ENCODE peak calls at places on chromosomes 5 and 9, in ten cellular contexts. U is left ventricle myocardium inferior, T is Peyer's patch, Z is mesendoderm, M is Karpas-422, C is iPS DF 6.9, B is left lung, E is substantia nigra, Y is lower lobe of right lung, A is aorta. G is an unnamed sample.

GRCh38 chr5:32780508-32780919 is 69.4 kb downstream of the NPR3 start:
- DNase-seq in M (no peak), E (no peak), Y (no peak), T (no peak), C (no peak), Z (no peak), A (no peak), U (no peak), B (no peak), G (no peak)

GRCh38 chr9:133779516-133780403 is 41.6 kb upstream of the SARDH start:
- DNase-seq in T (no peak), E (no peak), Z (no peak), B (peak; percentile 25), Y (no peak), A (peak; percentile 32), M (no peak), C (no peak), U (no peak), G (no peak)

GRCh38 chr5:97142521-97143254 is at the start of gene LIX1:
- DNase-seq in A (no peak), E (peak; percentile 36), Y (no peak), C (no peak), B (no peak), U (no peak), M (peak; percentile 79), Z (peak; percentile 95), T (peak; percentile 50), G (peak; percentile 55)

GRCh38 chr9:133356391-133357091 is at the start of the genes SURF1 and SURF2:
- DNase-seq in C (no peak), B (peak; percentile 89), Z (peak; percentile 88), E (peak; percentile 78), U (peak; percentile 91), T (peak; percentile 96), M (peak; percentile 96), Y (peak; percentile 95), A (peak; percentile 93), G (peak; percentile 87)

GRCh38 chr5:97297063-97297715 is 114.1 kb upstream of the RIOK2 start:
- DNase-seq in Z (peak; percentile 91), C (peak; percentile 13), Y (no peak), E (peak; percentile 19), B (no peak), U (no peak), A (no peak), M (peak; percentile 83), T (peak; percentile 45), G (peak; percentile 23)

GRCh38 chr9:34546834-34547827 is 24.3 kb upstream of the ENHO start:
- DNase-seq in E (peak; percentile 69), U (peak; percentile 46), C (peak; percentile 64), B (no peak), M (peak; percentile 96), T (peak; percentile 73), Y (no peak), Z (peak; percentile 89), A (peak; percentile 61), G (peak; percentile 22)

GRCh38 chr5:60262576-60263295 is 369.2 kb upstream of the PDE4D start:
- DNase-seq in B (no peak), M (no peak), A (no peak), E (no peak), Y (no peak), U (no peak), T (no peak), C (no peak), Z (no peak), G (no peak)

GRCh38 chr5:96433066-96433447 is at the start of gene PCSK1:
- DNase-seq in C (no peak), E (no peak), A (no peak), U (no peak), Z (peak; percentile 59), T (no peak), Y (no peak), B (no peak), M (no peak), G (no peak)

GRCh38 chr9:98217255-98217654 is 24.8 kb upstream of the CORO2A start:
- DNase-seq in C (no peak), E (no peak), T (no peak), A (peak; percentile 11), Z (no peak), U (no peak), B (no peak), Y (no peak), M (no peak), G (no peak)

GRCh38 chr9:98218562-98219363 is 26.3 kb upstream of the CORO2A start:
- DNase-seq in Z (peak; percentile 47), U (no peak), Y (no peak), M (no peak), E (no peak), C (peak; percentile 80), T (no peak), B (no peak), A (peak; percentile 20), G (no peak)

GRCh38 chr9:98220911-98221310 is 28.5 kb upstream of the CORO2A start:
- DNase-seq in Z (no peak), Y (no peak), U (no peak), T (no peak), C (no peak), E (no peak), B (no peak), A (peak; percentile 29), M (no peak), G (no peak)

GRCh38 chr9:98219794-98220370 is 27.4 kb upstream of the CORO2A start:
- DNase-seq in T (no peak), Y (no peak), Z (peak; percentile 14), E (no peak), C (no peak), M (no peak), A (peak; percentile 9), U (no peak), B (peak; percentile 36), G (no peak)

GRCh38 chr9:98219364-98219716 is 26.9 kb upstream of the CORO2A start:
- DNase-seq in U (no peak), Y (no peak), C (no peak), T (no peak), A (no peak), Z (no peak), E (no peak), M (no peak), B (no peak), G (no peak)
- H3K27ac ChIP-seq in U (no peak overlapping the region), Y (peak overlapping the region; percentile 58), C (peak overlapping the region; percentile 73), T (no peak overlapping the region), A (no peak overlapping the region), Z (no peak overlapping the region), E (no peak overlapping the region), M (no peak overlapping the region), B (peak overlapping the region; percentile 67), G (no peak overlapping the region)

GRCh38 chr5:139885857-139886208 is 90.2 kb downstream of the PSD2 start:
- DNase-seq in Z (no peak), U (no peak), E (no peak), C (no peak), B (no peak), T (no peak), A (no peak), Y (no peak), M (no peak), G (no peak)

GRCh38 chr5:139885172-139885856 is 89.7 kb downstream of the PSD2 start:
- DNase-seq in E (no peak), B (no peak), M (no peak), Y (no peak), A (no peak), T (no peak), C (no peak), U (no peak), Z (no peak), G (no peak)

GRCh38 chr5:139886213-139886612 is 90.6 kb downstream of the PSD2 start:
- DNase-seq in E (no peak), B (no peak), T (no peak), Z (no peak), A (no peak), U (no peak), M (no peak), Y (no peak), C (no peak), G (no peak)

GRCh38 chr5:139889410-139889809 is 93.8 kb downstream of the PSD2 start:
- DNase-seq in M (no peak), Z (no peak), Y (no peak), C (no peak), T (no peak), U (no peak), A (no peak), B (no peak), E (no peak), G (no peak)

DNA sequence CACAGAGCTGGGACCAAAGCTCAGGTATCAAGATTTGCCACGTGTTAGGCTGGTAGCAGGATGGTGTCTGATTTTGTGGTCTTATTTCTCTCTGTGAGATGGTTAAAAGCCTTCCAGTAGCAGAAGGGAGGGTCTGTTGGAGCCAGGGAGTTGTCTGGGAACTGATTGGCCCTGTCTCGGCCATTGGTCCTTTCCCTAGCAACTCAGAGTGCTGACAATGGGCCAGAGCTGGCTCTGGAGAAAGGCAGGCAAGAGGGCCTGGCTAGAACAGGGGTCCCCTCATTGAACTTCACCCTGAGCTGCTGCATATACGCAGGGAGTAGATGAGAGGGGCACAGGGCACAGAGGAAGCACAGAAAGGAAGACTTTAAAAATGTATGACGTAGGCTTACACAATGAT is 92.8 kb downstream of the PSD2 start:
- DNase-seq in C (no peak), U (no peak), Y (no peak), T (no peak), A (no peak), M (no peak), Z (no peak), B (no peak), E (no peak), G (no peak)
- H3K27ac ChIP-seq in C (no peak overlapping the region), U (no peak overlapping the region), Y (no peak overlapping the region), T (no peak overlapping the region), A (no peak overlapping the region), M (no peak overlapping the region), Z (no peak overlapping the region), B (no peak overlapping the region), E (no peak overlapping the region), G (no peak overlapping the region)

GRCh38 chr9:14348241-14349140 is 34.5 kb upstream of the NFIB start:
- DNase-seq in C (no peak), E (peak; percentile 23), T (no peak), M (no peak), A (no peak), B (no peak), Y (no peak), U (no peak), Z (peak; percentile 59), G (no peak)
- H3K27ac ChIP-seq in C (no peak overlapping the region), E (peak overlapping the region; percentile 73), T (peak overlapping the region; percentile 43), M (no peak overlapping the region), A (peak overlapping the region; percentile 87), B (peak overlapping the region; percentile 77), Y (peak overlapping the region; percentile 86), U (peak overlapping the region; percentile 96), Z (no peak overlapping the region), G (no peak overlapping the region)

DNA sequence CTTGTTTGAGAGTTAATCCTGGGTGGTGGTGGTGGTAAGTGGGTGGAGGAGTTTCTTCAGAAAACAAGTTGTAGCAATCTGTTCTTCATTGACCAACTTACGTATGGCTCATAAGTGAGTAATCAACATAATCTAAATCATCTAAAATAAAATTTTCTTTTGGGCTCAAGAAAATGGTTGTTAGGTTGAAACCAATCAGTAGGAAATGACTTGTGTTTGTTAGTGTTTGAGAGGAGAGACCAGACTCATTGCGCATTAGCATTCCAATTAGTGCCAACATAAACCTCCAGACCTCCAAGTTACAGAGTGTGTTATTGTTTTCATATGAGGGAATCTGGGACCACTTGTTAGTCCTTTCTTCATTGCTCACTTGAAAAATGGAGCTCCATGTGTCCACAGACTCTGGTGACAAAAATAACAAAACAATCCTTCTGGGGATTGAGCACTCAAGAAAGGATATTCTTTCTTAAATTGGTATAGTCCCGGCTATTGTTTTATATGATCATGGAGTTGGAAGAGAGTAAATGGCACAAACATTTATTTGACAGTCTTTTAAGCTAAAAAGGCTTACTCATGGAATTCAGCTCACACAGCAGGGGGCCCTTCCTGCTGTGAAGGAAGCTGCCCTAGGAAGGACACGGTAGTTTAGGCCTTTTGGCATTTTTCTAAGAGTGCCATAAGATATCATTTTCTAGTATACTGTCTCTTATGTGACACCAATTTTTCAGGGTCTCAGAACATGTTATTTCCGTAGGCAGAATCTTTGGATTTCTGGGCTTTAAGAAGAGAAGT is 441.1 kb downstream of the EBF1 start:
- DNase-seq in T (no peak), M (no peak), C (peak; percentile 16), B (no peak), A (no peak), Y (no peak), U (no peak), E (no peak), Z (peak; percentile 75), G (no peak)
- H3K27ac ChIP-seq in T (no peak overlapping the region), M (no peak overlapping the region), C (no peak overlapping the region), B (no peak overlapping the region), A (no peak overlapping the region), Y (no peak overlapping the region), U (no peak overlapping the region), E (no peak overlapping the region), Z (no peak overlapping the region), G (no peak overlapping the region)

G was measured in CD4-positive, CD25-positive, alpha-beta regulatory T cell.